ENCODE peak calls at places on chromosomes 6 and 20, in eight cellular contexts. H, L, W, P, Y, S, N and T are unnamed samples. For H3K4me1, the result is how much of the 10 kb centered on the place peaks cover.

GRCh38 chr6:4809999-4810918 is 34.1 kb downstream of the CDYL start:
- DNase-seq in H (no peak), L (no peak), W (no peak), P (peak), Y (peak), S (no peak), N (peak), T (no peak)

GRCh38 chr6:21987501-21987957 is 309.3 kb downstream of the PRL start:
- DNase-seq in H (peak), L (peak), W (no peak), P (peak), Y (peak), S (no peak), N (peak), T (peak)

GRCh38 chr6:135347887-135348286 is 149.7 kb downstream of the AHI1 start:
- DNase-seq in H (no peak), L (no peak), W (no peak), P (no peak), Y (no peak), S (no peak), N (no peak), T (no peak)

GRCh38 chr6:86825436-86825835 is 111.9 kb upstream of the HTR1E start:
- DNase-seq in H (peak), L (no peak), W (no peak), P (no peak), Y (no peak), S (no peak), N (no peak), T (no peak)

GRCh38 chr20:33488201-33488600 is 1.7 kb upstream of the CBFA2T2 start:
- DNase-seq in H (no peak), L (no peak), W (no peak), P (no peak), Y (no peak), S (no peak), N (no peak), T (no peak)

GRCh38 chr6:155311076-155311475 is 3.2 kb downstream of the TFB1M start:
- DNase-seq in H (no peak), L (no peak), W (no peak), P (no peak), Y (no peak), S (no peak), N (no peak), T (no peak)

GRCh38 chr6:112979830-112980229 is 632.7 kb downstream of the RFPL4B start:
- DNase-seq in H (peak), L (no peak), W (no peak), P (peak), Y (no peak), S (no peak), N (peak), T (no peak)

GRCh38 chr6:168380956-168381605 is 59.9 kb upstream of the SMOC2 start:
- DNase-seq in H (no peak), L (no peak), W (no peak), P (no peak), Y (no peak), S (no peak), N (no peak), T (no peak)

GRCh38 chr6:10184408-10185187 is 230.3 kb downstream of the TFAP2A start:
- DNase-seq in H (no peak), L (no peak), W (no peak), P (no peak), Y (no peak), S (no peak), N (no peak), T (no peak)

GRCh38 chr6:38517005-38517404 is 122.7 kb downstream of the BTBD9 start:
- DNase-seq in H (peak), L (no peak), W (no peak), P (peak), Y (no peak), S (no peak), N (peak), T (no peak)

GRCh38 chr6:8082954-8083858 is 19.0 kb upstream of the BLOC1S5 start:
- DNase-seq in H (peak), L (no peak), W (no peak), P (peak), Y (peak), S (no peak), N (peak), T (no peak)

GRCh38 chr20:16607364-16608264 is 34.4 kb upstream of the KIF16B start:
- DNase-seq in H (peak), L (no peak), W (no peak), P (no peak), Y (no peak), S (no peak), N (peak), T (no peak)

GRCh38 chr6:84764332-84765049 is at the start of gene TBX18:
- DNase-seq in H (peak), L (peak), W (no peak), P (peak), Y (peak), S (no peak), N (no peak), T (peak)

GRCh38 chr6:17892097-17892686 is 95.2 kb downstream of the KIF13A start:
- DNase-seq in H (no peak), L (no peak), W (no peak), P (no peak), Y (no peak), S (no peak), N (no peak), T (no peak)

GRCh38 chr6:97025088-97025487 is 100.6 kb downstream of the KLHL32 start:
- DNase-seq in H (no peak), L (no peak), W (no peak), P (no peak), Y (no peak), S (no peak), N (no peak), T (no peak)

GRCh38 chr6:157946865-157947532 is 34.7 kb upstream of the SYNJ2 start:
- DNase-seq in H (no peak), L (peak), W (peak), P (peak), Y (no peak), S (peak), N (peak), T (peak)

GRCh38 chr20:9353916-9354276 is 160.5 kb upstream of the LAMP5 start:
- DNase-seq in H (peak), L (no peak), W (no peak), P (peak), Y (no peak), S (no peak), N (no peak), T (no peak)

GRCh38 chr20:53402233-53403005 is 191.2 kb downstream of the ZNF217 start:
- DNase-seq in H (no peak), L (no peak), W (no peak), P (no peak), Y (no peak), S (no peak), N (no peak), T (no peak)

GRCh38 chr6:37407948-37408347 is 25.1 kb upstream of the CMTR1 start:
- DNase-seq in H (no peak), L (no peak), W (no peak), P (no peak), Y (no peak), S (no peak), N (no peak), T (no peak)

GRCh38 chr20:16069416-16070010 is 503.7 kb downstream of the KIF16B start:
- DNase-seq in H (no peak), L (no peak), W (peak), P (no peak), Y (no peak), S (peak), N (no peak), T (no peak)

GRCh38 chr20:46087161-46087560 is 2.6 kb downstream of the NCOA5 start:
- DNase-seq in H (no peak), L (no peak), W (peak), P (peak), Y (no peak), S (no peak), N (peak), T (no peak)

GRCh38 chr6:166944666-166945256 is 11.6 kb downstream of the RNASET2 start:
- DNase-seq in H (no peak), L (no peak), W (no peak), P (no peak), Y (no peak), S (no peak), N (no peak), T (no peak)

GRCh38 chr6:119313937-119314893 is 35.3 kb downstream of the MAN1A1 start:
- DNase-seq in H (no peak), L (no peak), W (no peak), P (no peak), Y (no peak), S (no peak), N (no peak), T (no peak)

GRCh38 chr6:163860194-163861081 is 445.9 kb downstream of the QKI start:
- DNase-seq in H (peak), L (no peak), W (no peak), P (peak), Y (no peak), S (no peak), N (no peak), T (no peak)

GRCh38 chr6:131383421-131384411 is 189.3 kb upstream of the ARG1 start:
- DNase-seq in H (no peak), L (no peak), W (no peak), P (peak), Y (no peak), S (no peak), N (no peak), T (peak)

GRCh38 chr6:160513836-160514235 is 150.2 kb downstream of the LPA start:
- DNase-seq in H (no peak), L (peak), W (no peak), P (peak), Y (no peak), S (no peak), N (peak), T (peak)

GRCh38 chr20:37295001-37295400 is 5.5 kb downstream of the MANBAL start:
- DNase-seq in H (peak), L (no peak), W (no peak), P (peak), Y (peak), S (no peak), N (peak), T (no peak)

GRCh38 chr20:33945391-33946079 is 48.2 kb upstream of the RALY start:
- DNase-seq in H (no peak), L (no peak), W (no peak), P (peak), Y (no peak), S (no peak), N (peak), T (no peak)

GRCh38 chr6:25972902-25973301 is 10.3 kb downstream of the TRIM38 start:
- DNase-seq in H (no peak), L (peak), W (no peak), P (no peak), Y (no peak), S (no peak), N (no peak), T (no peak)

DNA sequence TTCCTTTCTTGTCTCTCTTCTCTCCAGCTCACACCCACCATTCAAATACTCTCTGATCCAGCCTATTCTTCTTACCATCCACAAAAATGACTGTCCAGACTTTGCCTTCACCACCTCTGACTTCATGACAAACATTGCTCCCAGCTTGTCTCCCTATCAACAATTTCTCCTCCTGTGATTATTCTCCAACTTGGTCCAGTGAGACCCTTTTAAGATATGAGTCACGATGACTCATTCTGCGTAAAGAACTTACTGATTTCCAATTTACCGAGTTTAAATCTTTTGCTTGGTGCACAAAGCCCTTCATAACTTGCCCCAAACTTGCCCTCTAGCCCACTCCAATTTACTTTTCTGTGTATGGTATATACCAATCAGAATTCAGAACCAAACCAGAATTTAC is 833.2 kb downstream of the MAFB start:
- DNase-seq in H (no peak), L (no peak), W (no peak), P (peak), Y (no peak), S (no peak), N (no peak), T (no peak)
- TF ChIP-seq EZH2phosphoT487 in H (no peak), L (no peak), W (no peak), P (no peak), Y (no peak), S (no peak), N (no peak), T (no peak)

GRCh38 chr6:16700202-16700997 is 60.9 kb downstream of the ATXN1 start:
- DNase-seq in H (no peak), L (peak), W (no peak), P (no peak), Y (no peak), S (no peak), N (no peak), T (no peak)
- H3K4me1 ChIP-seq in H (under half), L (under half), W (under half), P (under half), Y (under half), S (under half), N (under half), T (under half)

GRCh38 chr6:6694825-6695710 is 106.5 kb downstream of the LY86 start:
- DNase-seq in H (peak), L (peak), W (no peak), P (peak), Y (no peak), S (no peak), N (no peak), T (no peak)
- H3K4me3 ChIP-seq in H (no peak), L (peak), W (no peak), P (no peak), Y (no peak), S (no peak), N (no peak), T (no peak)

GRCh38 chr6:18985958-18986357 is 598.8 kb downstream of the RNF144B start:
- DNase-seq in H (no peak), L (no peak), W (no peak), P (no peak), Y (no peak), S (peak), N (no peak), T (no peak)

GRCh38 chr6:18985061-18985460 is 597.9 kb downstream of the RNF144B start:
- DNase-seq in H (no peak), L (no peak), W (no peak), P (no peak), Y (no peak), S (peak), N (peak), T (no peak)

GRCh38 chr6:18990313-18990978 is 603.3 kb downstream of the RNF144B start:
- DNase-seq in H (peak), L (peak), W (peak), P (peak), Y (peak), S (peak), N (peak), T (peak)
- TF ChIP-seq EZH2phosphoT487 in H (no peak), L (no peak), W (no peak), P (no peak), Y (no peak), S (no peak), N (no peak), T (no peak)

GRCh38 chr6:74631558-74631957 is 574.3 kb downstream of the COL12A1 start:
- DNase-seq in H (no peak), L (no peak), W (no peak), P (peak), Y (no peak), S (no peak), N (peak), T (no peak)
- H3K4me1 ChIP-seq in H (under half), L (under half), W (under half), P (under half), Y (under half), S (under half), N (under half), T (under half)

GRCh38 chr6:3228046-3228671 is 706 bp upstream of the TUBB2B start:
- DNase-seq in H (peak), L (peak), W (no peak), P (no peak), Y (no peak), S (peak), N (no peak), T (peak)
- H3K4me3 ChIP-seq in H (peak), L (peak), W (peak), P (peak), Y (no peak), S (peak), N (peak), T (peak)

GRCh38 chr6:82987951-82988350 is 77.7 kb downstream of the UBE3D start:
- DNase-seq in H (no peak), L (no peak), W (no peak), P (peak), Y (no peak), S (no peak), N (no peak), T (no peak)
- TF ChIP-seq EZH2phosphoT487 in H (no peak), L (no peak), W (no peak), P (no peak), Y (no peak), S (no peak), N (no peak), T (no peak)